ENCODE peak calls at places on chromosomes 6 and 20, in five cellular contexts. A is stimulated activated naive CD8-positive, alpha-beta T cell treated with anti-CD3 and anti-CD28 coated beads, Interleukin-15, Interleukin-2, amounts not matched to agents 100 U/mL and 50 U/mL, for 24 hours; P is lung microvascular endothelial cell; C is GM23338; H is stimulated activated CD4-positive, alpha-beta T cell treated with anti-CD3 and anti-CD28 coated beads, Interleukin-2, amount 100 ng/mL, for 48 hours. O is an unnamed sample.

GRCh38 chr6:53573299-53573698 is 28.4 kb upstream of the GCLC start:
- DNase-seq in H (no peak), P (no peak), C (peak), A (no peak), O (no peak)

GRCh38 chr6:116990679-116991078 is 113.6 kb downstream of the RFX6 start:
- DNase-seq in P (no peak), H (no peak), A (no peak), C (no peak), O (no peak)

GRCh38 chr6:14276667-14277404 is 159.3 kb downstream of the CD83 start:
- DNase-seq in H (no peak), P (no peak), C (no peak), A (no peak), O (peak)

GRCh38 chr20:24574307-24574706 is 104.9 kb downstream of the SYNDIG1 start:
- DNase-seq in A (no peak), P (no peak), H (no peak), C (no peak), O (no peak)

GRCh38 chr6:79468587-79468986 is 68.6 kb downstream of the LCA5 start:
- DNase-seq in C (no peak), H (no peak), P (no peak), A (no peak), O (no peak)

GRCh38 chr6:34969662-34970265 is 80.7 kb downstream of the ANKS1A start:
- DNase-seq in A (no peak), H (no peak), C (no peak), P (no peak), O (no peak)

GRCh38 chr20:8865636-8866035 is 203.3 kb upstream of the PLCB4 start:
- DNase-seq in H (no peak), P (no peak), A (no peak), C (no peak), O (no peak)

GRCh38 chr6:136410201-136411027 is 120.8 kb upstream of the BCLAF1 start:
- DNase-seq in C (no peak), P (no peak), A (no peak), H (no peak), O (no peak)

GRCh38 chr6:118542184-118542952 is 5.7 kb upstream of the PLN start:
- DNase-seq in H (no peak), P (peak), C (no peak), A (no peak), O (no peak)

GRCh38 chr20:46683068-46683477 is 6.2 kb downstream of the TP53RK start:
- DNase-seq in H (no peak), A (no peak), P (peak), C (no peak), O (no peak)

GRCh38 chr6:37547564-37548061 is 47.9 kb upstream of the CCDC167 start:
- DNase-seq in H (no peak), C (no peak), P (peak), A (no peak), O (peak)

GRCh38 chr20:46523696-46524328 is 10.5 kb upstream of the ZNF334 start:
- DNase-seq in C (peak), A (no peak), P (peak), H (no peak), O (no peak)

GRCh38 chr20:54019127-54019526 is 51.3 kb downstream of the BCAS1 start:
- DNase-seq in P (no peak), H (no peak), C (no peak), A (no peak), O (no peak)